ENCODE peak calls at places on chromosomes 12 and 14, in five cellular contexts. G is esophagus squamous epithelium, Z is AG04449, V is lower lobe of right lung, D is heart left ventricle. Y is an unnamed sample.

GRCh38 chr14:98736701-98737338 is 535.2 kb downstream of the BCL11B start:
- DNase-seq in G (no peak), Z (no peak), V (no peak), D (no peak), Y (no peak)

GRCh38 chr12:68001486-68002466 is 12.5 kb downstream of the IFNG-AS1 start:
- DNase-seq in G (no peak), Z (no peak), V (no peak), D (no peak), Y (peak)

GRCh38 chr14:75323571-75323970 is 44.9 kb downstream of the FOS start:
- DNase-seq in G (no peak), Z (no peak), V (no peak), D (no peak), Y (no peak)

GRCh38 chr14:99327458-99328250 is 55.7 kb upstream of the BCL11B start:
- DNase-seq in G (no peak), Z (no peak), V (no peak), D (no peak), Y (no peak)

GRCh38 chr12:107663277-107663676 is 22.3 kb upstream of the PWP1 start:
- DNase-seq in G (no peak), Z (no peak), V (no peak), D (no peak), Y (no peak)

GRCh38 chr12:105659355-105660075 is 329.0 kb downstream of the C12orf75 start:
- DNase-seq in G (no peak), Z (no peak), V (no peak), D (peak), Y (peak)

GRCh38 chr14:73888971-73889370 is 2.3 kb downstream of the ZNF410 start:
- DNase-seq in G (no peak), Z (no peak), V (no peak), D (no peak), Y (no peak)

GRCh38 chr12:6771509-6772330 is 600 bp upstream of the LAG3 start:
- DNase-seq in G (no peak), Z (no peak), V (no peak), D (no peak), Y (no peak)

GRCh38 chr14:79279645-79280399 is 931.5 kb downstream of the DIO2 start:
- DNase-seq in G (no peak), Z (no peak), V (peak), D (no peak), Y (no peak)

GRCh38 chr12:95116341-95116740 is 42.9 kb upstream of the NR2C1 start:
- DNase-seq in G (no peak), Z (no peak), V (no peak), D (no peak), Y (no peak)

GRCh38 chr12:48092606-48093005 is 13.3 kb downstream of the SENP1 start:
- DNase-seq in G (no peak), Z (peak), V (no peak), D (no peak), Y (no peak)

GRCh38 chr12:83818888-83819287 is 1093.7 kb downstream of the SLC6A15 start:
- DNase-seq in G (no peak), Z (no peak), V (no peak), D (no peak), Y (peak)

GRCh38 chr14:30283822-30284446 is 275.0 kb upstream of the G2E3 start:
- DNase-seq in G (no peak), Z (no peak), V (no peak), D (no peak), Y (peak)

GRCh38 chr14:89015016-89015415 is 190.6 kb downstream of the TTC8 start:
- DNase-seq in G (no peak), Z (no peak), V (no peak), D (no peak), Y (no peak)

GRCh38 chr14:75769047-75769685 is 108.1 kb downstream of the TTLL5 start:
- DNase-seq in G (no peak), Z (no peak), V (no peak), D (no peak), Y (peak)

GRCh38 chr12:16599081-16599480 is 6.9 kb downstream of the LMO3 start:
- DNase-seq in G (no peak), Z (no peak), V (no peak), D (no peak), Y (no peak)

GRCh38 chr12:113867258-113867657 is 98.9 kb downstream of the RBM19 start:
- DNase-seq in G (no peak), Z (no peak), V (no peak), D (no peak), Y (no peak)

GRCh38 chr12:70796989-70797388 is 123.5 kb downstream of the PTPRR start:
- DNase-seq in G (no peak), Z (no peak), V (no peak), D (no peak), Y (no peak)

GRCh38 chr12:21551811-21552469 is 25.8 kb downstream of the SPX start:
- DNase-seq in G (no peak), Z (no peak), V (no peak), D (peak), Y (no peak)

GRCh38 chr12:30795660-30796507 is 41.1 kb upstream of the CAPRIN2 start:
- DNase-seq in G (no peak), Z (no peak), V (peak), D (peak), Y (peak)

GRCh38 chr14:22977684-22978486 is 4.5 kb downstream of the AJUBA start:
- DNase-seq in G (no peak), Z (peak), V (peak), D (peak), Y (peak)

GRCh38 chr14:59320771-59321170 is 132.3 kb downstream of the DAAM1 start:
- DNase-seq in G (no peak), Z (no peak), V (no peak), D (no peak), Y (no peak)

GRCh38 chr14:24784981-24785380 is 151.0 kb upstream of the GZMB start:
- DNase-seq in G (no peak), Z (no peak), V (no peak), D (no peak), Y (no peak)

DNA sequence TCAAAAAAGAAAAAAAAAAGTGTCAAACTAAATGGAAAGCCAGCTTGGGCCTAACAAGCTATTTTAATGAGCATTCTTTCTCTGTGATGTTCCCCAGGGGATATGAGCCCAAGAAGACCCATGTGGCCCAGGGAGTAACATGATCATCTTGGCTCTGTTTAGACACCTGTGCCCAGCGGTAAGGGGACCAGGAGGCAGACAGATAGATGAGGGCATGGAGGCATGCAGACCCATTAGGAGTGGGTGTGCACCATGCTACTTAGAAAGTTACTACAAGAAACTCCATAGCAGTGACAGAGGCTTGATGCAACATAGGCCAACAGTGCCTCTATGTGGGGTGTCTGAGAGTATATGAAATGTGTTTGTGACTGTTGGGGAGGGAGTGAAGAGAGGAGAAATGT is 3.1 kb upstream of the CREBL2 start:
- DNase-seq in G (no peak), Z (no peak), V (no peak), D (no peak), Y (peak)
- TF ChIP-seq CTCF in G (peak), Z (no peak), V (no peak), D (no peak), Y (no peak)

GRCh38 chr12:27555316-27555715 is 31.3 kb downstream of the PPFIBP1 start:
- DNase-seq in G (no peak), Z (no peak), V (no peak), D (no peak), Y (no peak)
- H3K4me3 ChIP-seq in G (peak), Z (no peak), V (peak), D (peak), Y (no peak)

DNA sequence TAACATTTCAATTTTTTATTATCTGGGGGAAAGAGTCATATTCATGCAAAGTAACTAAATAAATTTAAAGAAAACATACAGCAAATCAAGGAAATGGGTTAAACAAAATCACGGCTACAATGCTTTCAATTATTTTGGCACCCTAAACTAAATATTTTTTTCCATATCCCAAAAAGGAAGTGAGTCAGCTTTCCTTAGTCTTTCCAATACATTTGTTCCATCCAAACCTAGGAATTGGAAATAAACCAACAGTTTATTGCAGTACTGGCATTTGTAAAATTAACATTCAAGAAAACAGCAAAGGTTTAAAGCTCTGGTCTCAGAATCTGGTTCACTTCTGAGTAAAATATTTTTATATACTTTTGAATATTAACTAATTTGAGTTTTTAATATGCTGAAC is 89.2 kb downstream of the BCL2L14 start:
- DNase-seq in G (no peak), Z (no peak), V (no peak), D (no peak), Y (peak)
- TF ChIP-seq CTCF in G (no peak), Z (no peak), V (no peak), D (no peak), Y (no peak)

GRCh38 chr14:93430319-93430801 is 379 bp upstream of the UNC79 start:
- DNase-seq in G (no peak), Z (no peak), V (no peak), D (no peak), Y (no peak)
- H3K4me3 ChIP-seq in G (no peak), Z (no peak), V (no peak), D (peak), Y (no peak)

DNA sequence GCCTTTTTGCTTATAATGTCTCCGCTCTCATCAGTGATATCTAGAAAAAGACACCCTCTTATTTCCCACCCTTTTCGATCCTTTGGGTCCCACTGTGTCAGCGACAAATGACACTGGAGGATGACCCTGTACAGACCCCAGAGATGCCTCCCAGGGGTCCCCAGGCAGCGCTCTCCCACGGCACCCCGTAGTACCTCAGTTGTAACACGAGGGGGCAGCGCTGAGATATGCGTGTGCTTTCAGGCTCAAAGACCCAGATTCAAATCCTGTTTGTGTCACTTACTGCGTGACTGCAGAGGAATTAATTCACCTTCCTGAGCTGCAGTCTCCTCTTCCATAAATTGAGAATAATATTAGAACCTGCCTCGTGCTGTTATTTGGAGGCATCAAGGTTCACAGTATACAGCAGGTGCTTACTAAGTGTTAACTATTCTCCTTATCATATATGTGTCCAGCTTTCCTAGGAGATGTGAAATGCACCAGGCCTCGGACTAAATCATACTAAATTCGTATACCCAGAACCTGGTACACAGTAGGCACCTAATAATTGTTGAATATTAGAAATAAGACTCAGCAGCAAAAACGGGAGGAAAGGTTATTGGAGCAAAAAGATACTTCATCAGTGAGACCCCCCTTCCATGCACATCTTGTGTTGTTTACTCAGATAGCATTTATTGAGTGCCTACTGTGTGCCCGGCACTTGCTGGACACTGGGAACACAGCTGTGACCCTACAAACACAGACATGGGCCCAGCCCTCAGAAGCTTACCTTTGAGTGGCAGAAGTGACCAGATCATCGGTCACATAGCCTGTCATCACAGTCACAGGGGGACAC is 99.9 kb downstream of the PHETA1 start:
- DNase-seq in G (no peak), Z (no peak), V (no peak), D (no peak), Y (no peak)
- TF ChIP-seq CTCF in G (peak), Z (peak), V (peak), D (no peak), Y (peak)